ENCODE peak calls at places on chromosomes 3 and 15, in four cellular contexts. One of them, this sample, is unnamed.

GRCh38 chr15:45777781-45778180 is 143.0 kb downstream of the SQOR start:
- DNase-seq in OCI-M1: no peak
- DNase-seq in left ventricle myocardium inferior: no peak
- DNase-seq in activated CD4-positive, alpha-beta T cell treated with anti-CD3 and anti-CD28 coated beads, Interleukin-2, amount 10 ng/mL, durations not matched to agents 7 days and 5 days: no peak
- DNase-seq in this sample: no peak

GRCh38 chr3:17730318-17730967 is 12.0 kb downstream of the TBC1D5 start:
- DNase-seq in OCI-M1: peak; percentile 96
- DNase-seq in left ventricle myocardium inferior: peak; percentile 27
- DNase-seq in activated CD4-positive, alpha-beta T cell treated with anti-CD3 and anti-CD28 coated beads, Interleukin-2, amount 10 ng/mL, durations not matched to agents 7 days and 5 days: no peak
- DNase-seq in this sample: no peak

GRCh38 chr15:58212909-58213526 is 74.8 kb downstream of the AQP9 start:
- DNase-seq in OCI-M1: peak; percentile 62
- DNase-seq in left ventricle myocardium inferior: no peak
- DNase-seq in activated CD4-positive, alpha-beta T cell treated with anti-CD3 and anti-CD28 coated beads, Interleukin-2, amount 10 ng/mL, durations not matched to agents 7 days and 5 days: peak; percentile 10
- DNase-seq in this sample: no peak

GRCh38 chr3:159732172-159733111 is 256.2 kb upstream of the IL12A start:
- DNase-seq in OCI-M1: no peak
- DNase-seq in left ventricle myocardium inferior: no peak
- DNase-seq in activated CD4-positive, alpha-beta T cell treated with anti-CD3 and anti-CD28 coated beads, Interleukin-2, amount 10 ng/mL, durations not matched to agents 7 days and 5 days: no peak
- DNase-seq in this sample: no peak

GRCh38 chr3:117281371-117281770 is 571.8 kb downstream of the TUSC7 start:
- DNase-seq in OCI-M1: no peak
- DNase-seq in left ventricle myocardium inferior: no peak
- DNase-seq in activated CD4-positive, alpha-beta T cell treated with anti-CD3 and anti-CD28 coated beads, Interleukin-2, amount 10 ng/mL, durations not matched to agents 7 days and 5 days: no peak
- DNase-seq in this sample: no peak

GRCh38 chr3:197219627-197220026 is 78.8 kb downstream of the DLG1 start:
- DNase-seq in OCI-M1: no peak
- DNase-seq in left ventricle myocardium inferior: no peak
- DNase-seq in activated CD4-positive, alpha-beta T cell treated with anti-CD3 and anti-CD28 coated beads, Interleukin-2, amount 10 ng/mL, durations not matched to agents 7 days and 5 days: no peak
- DNase-seq in this sample: no peak

GRCh38 chr3:184546252-184546651 is 15.3 kb upstream of the EPHB3 start:
- DNase-seq in OCI-M1: no peak
- DNase-seq in left ventricle myocardium inferior: no peak
- DNase-seq in activated CD4-positive, alpha-beta T cell treated with anti-CD3 and anti-CD28 coated beads, Interleukin-2, amount 10 ng/mL, durations not matched to agents 7 days and 5 days: no peak
- DNase-seq in this sample: no peak

GRCh38 chr3:150747909-150748568 is 14.9 kb downstream of the SIAH2 start:
- DNase-seq in OCI-M1: no peak
- DNase-seq in left ventricle myocardium inferior: no peak
- DNase-seq in activated CD4-positive, alpha-beta T cell treated with anti-CD3 and anti-CD28 coated beads, Interleukin-2, amount 10 ng/mL, durations not matched to agents 7 days and 5 days: no peak
- DNase-seq in this sample: no peak

GRCh38 chr3:64863811-64864210 is 176.0 kb upstream of the ADAMTS9 start:
- DNase-seq in OCI-M1: no peak
- DNase-seq in left ventricle myocardium inferior: no peak
- DNase-seq in activated CD4-positive, alpha-beta T cell treated with anti-CD3 and anti-CD28 coated beads, Interleukin-2, amount 10 ng/mL, durations not matched to agents 7 days and 5 days: no peak
- DNase-seq in this sample: no peak

GRCh38 chr15:39957481-39957880 is 23.6 kb downstream of the EIF2AK4 start:
- DNase-seq in OCI-M1: no peak
- DNase-seq in left ventricle myocardium inferior: no peak
- DNase-seq in activated CD4-positive, alpha-beta T cell treated with anti-CD3 and anti-CD28 coated beads, Interleukin-2, amount 10 ng/mL, durations not matched to agents 7 days and 5 days: no peak
- DNase-seq in this sample: no peak

GRCh38 chr3:133948996-133949395 is 53.3 kb upstream of the RAB6B start:
- DNase-seq in OCI-M1: no peak
- DNase-seq in left ventricle myocardium inferior: no peak
- DNase-seq in activated CD4-positive, alpha-beta T cell treated with anti-CD3 and anti-CD28 coated beads, Interleukin-2, amount 10 ng/mL, durations not matched to agents 7 days and 5 days: no peak
- DNase-seq in this sample: no peak

GRCh38 chr15:85932391-85932790 is 137.7 kb upstream of the KLHL25 start:
- DNase-seq in OCI-M1: no peak
- DNase-seq in left ventricle myocardium inferior: no peak
- DNase-seq in activated CD4-positive, alpha-beta T cell treated with anti-CD3 and anti-CD28 coated beads, Interleukin-2, amount 10 ng/mL, durations not matched to agents 7 days and 5 days: no peak
- DNase-seq in this sample: no peak

GRCh38 chr3:126024049-126024854 is 55.3 kb downstream of the ROPN1B start:
- DNase-seq in OCI-M1: no peak
- DNase-seq in left ventricle myocardium inferior: no peak
- DNase-seq in activated CD4-positive, alpha-beta T cell treated with anti-CD3 and anti-CD28 coated beads, Interleukin-2, amount 10 ng/mL, durations not matched to agents 7 days and 5 days: no peak
- DNase-seq in this sample: peak; percentile 5

GRCh38 chr3:1446531-1446930 is 353.7 kb downstream of the CNTN6 start:
- DNase-seq in OCI-M1: no peak
- DNase-seq in left ventricle myocardium inferior: no peak
- DNase-seq in activated CD4-positive, alpha-beta T cell treated with anti-CD3 and anti-CD28 coated beads, Interleukin-2, amount 10 ng/mL, durations not matched to agents 7 days and 5 days: no peak
- DNase-seq in this sample: no peak

GRCh38 chr3:70531063-70531657 is 218.7 kb upstream of the MDFIC2 start:
- DNase-seq in OCI-M1: peak; percentile 29
- DNase-seq in left ventricle myocardium inferior: no peak
- DNase-seq in activated CD4-positive, alpha-beta T cell treated with anti-CD3 and anti-CD28 coated beads, Interleukin-2, amount 10 ng/mL, durations not matched to agents 7 days and 5 days: no peak
- DNase-seq in this sample: no peak

GRCh38 chr15:36777941-36778340 is 198.5 kb downstream of the CDIN1 start:
- DNase-seq in OCI-M1: no peak
- DNase-seq in left ventricle myocardium inferior: no peak
- DNase-seq in activated CD4-positive, alpha-beta T cell treated with anti-CD3 and anti-CD28 coated beads, Interleukin-2, amount 10 ng/mL, durations not matched to agents 7 days and 5 days: no peak
- DNase-seq in this sample: no peak

GRCh38 chr15:100901702-100902435 is 17.3 kb upstream of the LRRK1 start:
- DNase-seq in OCI-M1: no peak
- DNase-seq in left ventricle myocardium inferior: no peak
- DNase-seq in activated CD4-positive, alpha-beta T cell treated with anti-CD3 and anti-CD28 coated beads, Interleukin-2, amount 10 ng/mL, durations not matched to agents 7 days and 5 days: no peak
- DNase-seq in this sample: no peak

GRCh38 chr3:170689218-170689874 is 103.5 kb upstream of the SLC7A14 start:
- DNase-seq in OCI-M1: no peak
- DNase-seq in left ventricle myocardium inferior: no peak
- DNase-seq in activated CD4-positive, alpha-beta T cell treated with anti-CD3 and anti-CD28 coated beads, Interleukin-2, amount 10 ng/mL, durations not matched to agents 7 days and 5 days: no peak
- DNase-seq in this sample: no peak

GRCh38 chr3:126104028-126104635 is 20.2 kb upstream of the SLC41A3 start:
- DNase-seq in OCI-M1: no peak
- DNase-seq in left ventricle myocardium inferior: no peak
- DNase-seq in activated CD4-positive, alpha-beta T cell treated with anti-CD3 and anti-CD28 coated beads, Interleukin-2, amount 10 ng/mL, durations not matched to agents 7 days and 5 days: no peak
- DNase-seq in this sample: no peak

GRCh38 chr15:66587749-66588148 is 22.0 kb upstream of the LCTL start:
- DNase-seq in OCI-M1: no peak
- DNase-seq in left ventricle myocardium inferior: no peak
- DNase-seq in activated CD4-positive, alpha-beta T cell treated with anti-CD3 and anti-CD28 coated beads, Interleukin-2, amount 10 ng/mL, durations not matched to agents 7 days and 5 days: no peak
- DNase-seq in this sample: no peak

GRCh38 chr3:141228385-141228784 is 3.2 kb upstream of the PXYLP1 start:
- DNase-seq in OCI-M1: no peak
- DNase-seq in left ventricle myocardium inferior: no peak
- DNase-seq in activated CD4-positive, alpha-beta T cell treated with anti-CD3 and anti-CD28 coated beads, Interleukin-2, amount 10 ng/mL, durations not matched to agents 7 days and 5 days: no peak
- DNase-seq in this sample: no peak

GRCh38 chr3:29436612-29437313 is 155.9 kb downstream of the RBMS3 start:
- DNase-seq in OCI-M1: no peak
- DNase-seq in left ventricle myocardium inferior: no peak
- DNase-seq in activated CD4-positive, alpha-beta T cell treated with anti-CD3 and anti-CD28 coated beads, Interleukin-2, amount 10 ng/mL, durations not matched to agents 7 days and 5 days: no peak
- DNase-seq in this sample: no peak

GRCh38 chr3:17094551-17094950 is 209.8 kb downstream of the PLCL2 start:
- DNase-seq in OCI-M1: no peak
- DNase-seq in left ventricle myocardium inferior: no peak
- DNase-seq in activated CD4-positive, alpha-beta T cell treated with anti-CD3 and anti-CD28 coated beads, Interleukin-2, amount 10 ng/mL, durations not matched to agents 7 days and 5 days: no peak
- DNase-seq in this sample: no peak

GRCh38 chr3:42572278-42572677 is 9.5 kb downstream of the SEC22C start:
- DNase-seq in OCI-M1: peak; percentile 52
- DNase-seq in left ventricle myocardium inferior: no peak
- DNase-seq in activated CD4-positive, alpha-beta T cell treated with anti-CD3 and anti-CD28 coated beads, Interleukin-2, amount 10 ng/mL, durations not matched to agents 7 days and 5 days: no peak
- DNase-seq in this sample: no peak

GRCh38 chr3:150349314-150350097 is 58.6 kb upstream of the TSC22D2 start:
- DNase-seq in OCI-M1: no peak
- DNase-seq in left ventricle myocardium inferior: peak; percentile 69
- DNase-seq in activated CD4-positive, alpha-beta T cell treated with anti-CD3 and anti-CD28 coated beads, Interleukin-2, amount 10 ng/mL, durations not matched to agents 7 days and 5 days: no peak
- DNase-seq in this sample: no peak

GRCh38 chr15:77859491-77860060 is 217.9 kb downstream of the TBC1D2B start:
- DNase-seq in OCI-M1: no peak
- DNase-seq in left ventricle myocardium inferior: no peak
- DNase-seq in activated CD4-positive, alpha-beta T cell treated with anti-CD3 and anti-CD28 coated beads, Interleukin-2, amount 10 ng/mL, durations not matched to agents 7 days and 5 days: no peak
- DNase-seq in this sample: no peak

GRCh38 chr15:80615783-80616391 is 79.2 kb upstream of the ABHD17C start:
- DNase-seq in OCI-M1: peak; percentile 23
- DNase-seq in left ventricle myocardium inferior: peak; percentile 68
- DNase-seq in activated CD4-positive, alpha-beta T cell treated with anti-CD3 and anti-CD28 coated beads, Interleukin-2, amount 10 ng/mL, durations not matched to agents 7 days and 5 days: no peak
- DNase-seq in this sample: peak; percentile 72

GRCh38 chr3:182234881-182235280 is 523.2 kb downstream of the SOX2 start:
- DNase-seq in OCI-M1: no peak
- DNase-seq in left ventricle myocardium inferior: no peak
- DNase-seq in activated CD4-positive, alpha-beta T cell treated with anti-CD3 and anti-CD28 coated beads, Interleukin-2, amount 10 ng/mL, durations not matched to agents 7 days and 5 days: no peak
- DNase-seq in this sample: no peak

GRCh38 chr15:50707878-50708427 is 21.4 kb upstream of the TRPM7 start:
- DNase-seq in OCI-M1: no peak
- DNase-seq in left ventricle myocardium inferior: no peak
- DNase-seq in activated CD4-positive, alpha-beta T cell treated with anti-CD3 and anti-CD28 coated beads, Interleukin-2, amount 10 ng/mL, durations not matched to agents 7 days and 5 days: no peak
- DNase-seq in this sample: no peak

GRCh38 chr15:99106417-99107220 is 1.7 kb downstream of the SYNM start:
- DNase-seq in OCI-M1: no peak
- DNase-seq in left ventricle myocardium inferior: peak; percentile 66
- DNase-seq in activated CD4-positive, alpha-beta T cell treated with anti-CD3 and anti-CD28 coated beads, Interleukin-2, amount 10 ng/mL, durations not matched to agents 7 days and 5 days: no peak
- DNase-seq in this sample: peak; percentile 39

GRCh38 chr3:123792473-123793201 is 91.5 kb downstream of the MYLK start:
- DNase-seq in OCI-M1: no peak
- DNase-seq in left ventricle myocardium inferior: no peak
- DNase-seq in activated CD4-positive, alpha-beta T cell treated with anti-CD3 and anti-CD28 coated beads, Interleukin-2, amount 10 ng/mL, durations not matched to agents 7 days and 5 days: no peak
- DNase-seq in this sample: no peak

GRCh38 chr3:46393554-46394434 is 13.1 kb downstream of the CCR5AS start:
- DNase-seq in OCI-M1: peak; percentile 38
- DNase-seq in left ventricle myocardium inferior: no peak
- DNase-seq in activated CD4-positive, alpha-beta T cell treated with anti-CD3 and anti-CD28 coated beads, Interleukin-2, amount 10 ng/mL, durations not matched to agents 7 days and 5 days: no peak
- DNase-seq in this sample: no peak

GRCh38 chr15:95690631-95691340 is 639.7 kb upstream of the NR2F2 start:
- DNase-seq in OCI-M1: peak; percentile 41
- DNase-seq in left ventricle myocardium inferior: no peak
- DNase-seq in activated CD4-positive, alpha-beta T cell treated with anti-CD3 and anti-CD28 coated beads, Interleukin-2, amount 10 ng/mL, durations not matched to agents 7 days and 5 days: no peak
- DNase-seq in this sample: no peak